ENCODE peak calls at places on chromosomes 11 and 22, in nine cellular contexts. X is GM12865, V is foreskin fibroblast, M is WERI-Rb-1, S is cardiac fibroblast, Y is A549, J is AG09309, Q is cardiac muscle cell, K is BJ. R is an unnamed sample.

GRCh38 chr11:66581261-66581660 is 11.6 kb downstream of the CCDC87 start:
- DNase-seq in X (no peak), V (no peak), M (peak; percentile 94), S (no peak), Y (no peak), J (no peak), Q (no peak), K (no peak), R (no peak)

GRCh38 chr11:120331301-120331966 is 4.8 kb upstream of the ARHGEF12 start:
- DNase-seq in X (no peak), V (peak; percentile 84), M (no peak), S (peak; percentile 87), Y (peak; percentile 45), J (peak; percentile 76), Q (peak; percentile 83), K (peak; percentile 62), R (peak; percentile 72)

GRCh38 chr11:65773784-65774411 is 6.9 kb downstream of the AP5B1 start:
- DNase-seq in X (no peak), V (no peak), M (no peak), S (no peak), Y (no peak), J (no peak), Q (no peak), K (no peak), R (no peak)

GRCh38 chr22:44192098-44192810 is 11.5 kb downstream of the PARVG start:
- DNase-seq in X (peak; percentile 71), V (no peak), M (peak; percentile 44), S (no peak), Y (peak; percentile 56), J (no peak), Q (peak; percentile 13), K (no peak), R (no peak)

GRCh38 chr11:12529041-12529440 is 145.2 kb upstream of the TEAD1 start:
- DNase-seq in X (no peak), V (no peak), M (no peak), S (no peak), Y (no peak), J (no peak), Q (peak; percentile 35), K (no peak), R (peak; percentile 57)

GRCh38 chr11:43547900-43548381 is 132.6 kb upstream of the HSD17B12 start:
- DNase-seq in X (no peak), V (no peak), M (no peak), S (peak; percentile 36), Y (peak; percentile 14), J (no peak), Q (peak; percentile 48), K (no peak), R (no peak)

GRCh38 chr22:22721681-22722309 is 77.4 kb downstream of the GGTLC2 start:
- DNase-seq in X (peak; percentile 52), V (peak; percentile 90), M (no peak), S (peak; percentile 75), Y (no peak), J (no peak), Q (peak; percentile 84), K (no peak), R (no peak)

GRCh38 chr11:44752727-44753126 is 26.0 kb downstream of the TSPAN18 start:
- DNase-seq in X (no peak), V (no peak), M (no peak), S (no peak), Y (no peak), J (no peak), Q (no peak), K (no peak), R (no peak)

GRCh38 chr11:132898021-132898420 is 634.3 kb downstream of the OPCML start:
- DNase-seq in X (no peak), V (peak; percentile 1), M (no peak), S (no peak), Y (no peak), J (no peak), Q (peak; percentile 46), K (no peak), R (no peak)

GRCh38 chr22:30249049-30250038 is 2.8 kb upstream of the LIF start:
- DNase-seq in X (no peak), V (no peak), M (no peak), S (peak; percentile 49), Y (no peak), J (no peak), Q (no peak), K (no peak), R (no peak)

GRCh38 chr11:46504817-46505613 is 88.8 kb downstream of the AMBRA1 start:
- DNase-seq in X (peak; percentile 52), V (no peak), M (no peak), S (no peak), Y (no peak), J (no peak), Q (no peak), K (no peak), R (no peak)

GRCh38 chr22:31345331-31346254 is 553 bp downstream of the PATZ1 start:
- DNase-seq in X (peak; percentile 95), V (peak; percentile 88), M (peak; percentile 83), S (peak; percentile 89), Y (peak; percentile 79), J (no peak), Q (peak; percentile 91), K (no peak), R (peak; percentile 58)

GRCh38 chr11:57622263-57622662 is 24.8 kb downstream of the SERPING1 start:
- DNase-seq in X (no peak), V (no peak), M (no peak), S (no peak), Y (no peak), J (no peak), Q (no peak), K (no peak), R (no peak)

GRCh38 chr11:70769106-70769505 is 370.8 kb downstream of the CTTN start:
- DNase-seq in X (no peak), V (no peak), M (no peak), S (no peak), Y (no peak), J (no peak), Q (no peak), K (no peak), R (no peak)

GRCh38 chr22:29096736-29097669 is 24.2 kb downstream of the KREMEN1 start:
- DNase-seq in X (no peak), V (no peak), M (no peak), S (no peak), Y (no peak), J (no peak), Q (no peak), K (no peak), R (no peak)

GRCh38 chr22:31079095-31079642 is 1.9 kb upstream of the SMTN start:
- DNase-seq in X (no peak), V (no peak), M (no peak), S (no peak), Y (no peak), J (no peak), Q (no peak), K (no peak), R (no peak)

GRCh38 chr11:62974848-62975522 is 9.8 kb downstream of the SLC22A6 start:
- DNase-seq in X (peak; percentile 11), V (no peak), M (peak; percentile 68), S (peak; percentile 32), Y (peak; percentile 38), J (no peak), Q (peak; percentile 46), K (no peak), R (no peak)
- TF ChIP-seq CTCF in X (peak; percentile 47), V (no peak), M (peak; percentile 92), S (peak; percentile 30), Y (peak; percentile 47), J (peak; percentile 31), Q (peak; percentile 55), K (peak; percentile 21), R (peak; percentile 16)

DNA sequence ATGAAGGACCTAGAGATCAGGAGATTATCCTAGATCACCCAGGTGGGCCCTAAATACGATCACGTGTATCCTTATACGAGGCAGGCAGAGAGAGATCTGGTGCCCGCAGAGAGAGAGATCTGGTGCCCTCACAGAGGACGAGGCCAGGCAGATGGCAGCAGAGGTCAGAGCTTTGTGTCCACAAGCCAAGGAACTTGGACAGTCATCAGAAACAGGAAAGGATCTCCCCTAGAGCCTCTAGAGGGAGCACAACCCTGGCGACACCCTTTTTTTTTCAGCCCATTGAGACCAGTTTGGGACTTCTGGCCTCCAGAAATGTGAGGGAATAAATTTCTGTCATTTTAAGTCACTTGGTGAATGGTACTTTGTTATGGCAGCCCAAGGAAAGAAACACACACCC is 25.5 kb upstream of the TIMP3 start:
- DNase-seq in X (peak; percentile 2), V (no peak), M (no peak), S (no peak), Y (peak; percentile 29), J (no peak), Q (peak; percentile 22), K (no peak), R (no peak)
- TF ChIP-seq CTCF in X (peak; percentile 25), V (peak; percentile 33), M (peak; percentile 56), S (peak; percentile 36), Y (peak; percentile 26), J (peak; percentile 28), Q (peak; percentile 48), K (peak; percentile 44), R (peak; percentile 35)

GRCh38 chr11:61581030-61581928 is at the start of gene SYT7:
- DNase-seq in X (peak; percentile 98), V (peak; percentile 97), M (peak; percentile 97), S (peak; percentile 99), Y (peak; percentile 97), J (peak; percentile 88), Q (peak; percentile 99), K (peak; percentile 47), R (peak; percentile 95)
- TF ChIP-seq CTCF in X (peak; percentile 23), V (no peak), M (peak; percentile 25), S (no peak), Y (peak; percentile 37), J (peak; percentile 17), Q (peak; percentile 5), K (no peak), R (no peak)

GRCh38 chr11:134019500-134019899 is 49.4 kb upstream of the JAM3 start:
- DNase-seq in X (no peak), V (no peak), M (no peak), S (no peak), Y (no peak), J (no peak), Q (no peak), K (no peak), R (no peak)

GRCh38 chr11:134015541-134015940 is 53.3 kb upstream of the JAM3 start:
- DNase-seq in X (no peak), V (no peak), M (no peak), S (no peak), Y (no peak), J (no peak), Q (no peak), K (no peak), R (no peak)

GRCh38 chr11:134017773-134018430 is 51.0 kb upstream of the JAM3 start:
- DNase-seq in X (no peak), V (no peak), M (no peak), S (no peak), Y (no peak), J (no peak), Q (no peak), K (no peak), R (no peak)

GRCh38 chr11:134013518-134013917 is 55.4 kb upstream of the JAM3 start:
- DNase-seq in X (no peak), V (no peak), M (no peak), S (no peak), Y (no peak), J (no peak), Q (no peak), K (no peak), R (no peak)

DNA sequence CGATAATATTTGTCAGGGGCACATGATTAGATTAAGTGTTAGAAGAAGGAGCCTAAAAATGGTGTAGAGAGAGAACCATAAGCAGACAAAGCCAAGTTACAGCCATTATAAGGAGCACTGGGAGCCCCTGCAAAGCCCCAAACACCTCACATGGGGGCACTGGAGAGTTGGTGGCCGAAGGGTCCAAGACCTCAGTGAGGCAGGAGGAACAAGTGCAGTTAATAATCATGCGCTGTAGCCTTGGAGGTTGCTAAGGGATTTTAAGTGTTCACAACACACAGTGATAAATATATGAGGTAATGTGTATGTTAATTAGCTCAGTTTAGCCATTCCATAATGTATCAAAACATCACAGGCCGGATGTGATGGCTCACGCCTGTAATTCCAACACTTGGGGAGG is 54.4 kb upstream of the JAM3 start:
- DNase-seq in X (no peak), V (no peak), M (peak; percentile 82), S (peak; percentile 28), Y (no peak), J (no peak), Q (peak; percentile 26), K (no peak), R (no peak)
- TF ChIP-seq CTCF in X (no peak), V (no peak), M (peak; percentile 87), S (no peak), Y (no peak), J (peak; percentile 43), Q (peak; percentile 33), K (peak; percentile 24), R (peak; percentile 32)

R was measured in AG09319.